ENCODE peak calls at places on chromosomes 16 and 17, in seven cellular contexts. P is PC-9, J is colonic mucosa, Z is IMR-90, I is cardiac muscle cell, O is nephron progenitor cell, H is fibroblast of villous mesenchyme. C is an unnamed sample.

GRCh38 chr16:85687651-85688471 is 893 bp downstream of the GINS2 start:
- DNase-seq in H (no peak), O (no peak), P (no peak), I (no peak), J (peak), Z (no peak), C (no peak)

GRCh38 chr16:85187002-85187401 is 74.7 kb upstream of the CIBAR2 start:
- DNase-seq in I (no peak), J (no peak), O (no peak), P (no peak), H (peak), Z (peak), C (peak)

GRCh38 chr16:56493815-56494214 is 26.0 kb downstream of the BBS2 start:
- DNase-seq in P (no peak), O (no peak), Z (no peak), H (no peak), J (no peak), I (no peak), C (no peak)

GRCh38 chr16:87333101-87333500 is 15.9 kb upstream of the C16orf95 start:
- DNase-seq in P (no peak), O (no peak), I (no peak), J (no peak), H (no peak), Z (no peak), C (no peak)

GRCh38 chr17:36937961-36938565 is 788 bp downstream of the LHX1 start:
- DNase-seq in I (peak), H (no peak), O (peak), J (no peak), Z (peak), P (peak), C (peak)

GRCh38 chr17:49194297-49194607 is 16.1 kb downstream of the GNGT2 start:
- DNase-seq in H (no peak), Z (no peak), P (no peak), I (no peak), O (no peak), J (no peak), C (no peak)

GRCh38 chr17:8332688-8333087 is 7.0 kb upstream of the ODF4 start:
- DNase-seq in O (peak), H (no peak), P (no peak), I (no peak), Z (no peak), J (no peak), C (no peak)

GRCh38 chr17:42101513-42102292 is 3.4 kb upstream of the ZNF385C start:
- DNase-seq in Z (peak), H (peak), P (peak), O (peak), I (peak), J (peak), C (peak)

GRCh38 chr17:63973930-63974593 is 1.3 kb upstream of the SCN4A start:
- DNase-seq in P (peak), O (no peak), H (no peak), I (no peak), J (no peak), Z (peak), C (no peak)

GRCh38 chr16:71367243-71367976 is 8.9 kb downstream of the CALB2 start:
- DNase-seq in Z (peak), I (peak), H (peak), P (peak), O (peak), J (peak), C (peak)
- TF ChIP-seq CTCF in Z (peak), I (peak), H (peak), P (peak), O (peak), J (peak), C (peak)

GRCh38 chr16:50675686-50676610 is 5.2 kb downstream of the SNX20 start:
- DNase-seq in J (no peak), P (peak), Z (no peak), I (no peak), H (no peak), O (no peak), C (no peak)

GRCh38 chr16:50674831-50675230 is 6.3 kb downstream of the SNX20 start:
- DNase-seq in P (no peak), J (no peak), H (no peak), O (no peak), I (no peak), Z (no peak), C (no peak)

GRCh38 chr16:50679266-50679665 is 1.8 kb downstream of the SNX20 start:
- DNase-seq in Z (no peak), O (no peak), P (no peak), I (no peak), H (no peak), J (no peak), C (no peak)

GRCh38 chr16:50677351-50677750 is 3.8 kb downstream of the SNX20 start:
- DNase-seq in P (no peak), O (no peak), I (no peak), Z (no peak), H (no peak), J (no peak), C (no peak)

DNA sequence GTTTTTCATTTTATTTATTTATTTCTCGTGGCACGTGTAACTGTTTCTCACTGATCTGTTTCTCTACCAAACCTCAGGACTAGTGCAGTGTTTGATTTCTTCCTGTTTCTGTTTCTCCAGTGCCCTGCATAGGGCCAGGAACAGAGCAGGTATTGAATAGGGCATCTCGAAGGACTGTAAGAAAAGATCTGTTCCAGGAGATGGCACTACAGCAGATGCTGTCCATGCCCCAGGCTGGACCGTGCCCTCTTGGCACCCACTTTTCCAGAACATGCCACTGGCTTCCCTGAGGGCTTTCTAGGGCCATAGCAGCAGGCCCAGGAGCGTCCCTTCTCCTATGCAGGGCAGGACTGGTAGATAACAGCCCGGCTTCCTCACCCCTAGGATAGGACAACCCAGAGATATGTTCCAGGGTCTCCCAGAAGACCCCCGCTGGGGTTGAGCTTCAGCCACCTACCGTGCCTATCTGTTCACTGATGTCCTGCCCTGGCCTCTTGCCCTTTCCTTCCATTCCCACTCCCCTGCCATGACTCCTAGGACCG is 4.4 kb downstream of the SNX20 start:
- DNase-seq in J (no peak), O (no peak), P (no peak), I (no peak), H (no peak), Z (no peak), C (no peak)
- TF ChIP-seq CTCF in J (no peak), O (no peak), P (no peak), I (no peak), H (no peak), Z (no peak), C (no peak)

DNA sequence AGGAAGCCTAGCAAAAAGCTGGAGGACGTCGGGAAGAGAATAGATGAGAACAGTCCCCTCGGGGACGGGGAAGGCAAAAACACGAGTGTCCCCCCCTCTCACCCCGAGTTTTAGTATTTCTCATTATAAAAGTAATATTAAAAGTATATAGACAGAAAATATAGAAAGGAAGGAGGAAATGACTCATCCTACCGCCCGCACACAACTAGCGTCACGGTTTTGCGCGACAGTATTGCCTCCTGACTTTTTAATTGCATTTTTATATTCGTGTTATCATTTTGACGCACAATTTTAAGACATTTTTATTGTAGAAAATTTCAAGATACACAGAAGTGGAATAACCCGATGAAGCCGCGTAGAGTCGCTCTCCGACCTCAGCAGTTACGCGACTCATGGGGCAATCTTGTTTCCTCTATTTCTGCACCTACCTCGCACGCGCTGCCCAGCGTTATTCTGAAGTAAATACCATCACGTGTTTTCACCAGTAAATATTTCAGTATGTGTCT is 652 bp upstream of the SLC25A19 start:
- DNase-seq in O (no peak), P (no peak), J (peak), H (peak), I (peak), Z (peak), C (peak)
- TF ChIP-seq CTCF in O (no peak), P (no peak), J (peak), H (peak), I (peak), Z (peak), C (no peak)

DNA sequence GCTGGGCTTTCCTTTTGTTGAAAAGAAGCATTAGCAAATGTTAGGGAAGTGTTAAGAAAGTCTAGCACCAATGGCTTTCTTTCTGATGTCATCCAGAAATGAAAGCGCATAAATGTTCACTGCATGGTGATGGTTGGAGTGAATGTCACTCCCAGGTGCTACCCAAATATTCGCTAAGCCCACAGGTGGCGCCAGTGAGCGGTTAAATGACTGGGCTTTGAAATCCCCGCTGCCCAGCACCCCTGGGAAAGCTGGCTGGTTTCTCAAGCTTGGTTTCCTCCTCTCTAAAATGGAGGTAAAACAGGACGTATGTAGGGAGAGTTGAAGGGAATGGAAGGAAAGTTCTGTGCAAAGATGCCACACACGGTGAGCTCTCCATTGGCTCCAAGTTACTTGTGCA is 104.4 kb downstream of the IRX5 start:
- DNase-seq in P (peak), I (peak), O (peak), J (peak), H (no peak), Z (no peak), C (peak)
- TF ChIP-seq CTCF in P (peak), I (peak), O (peak), J (peak), H (peak), Z (peak), C (peak)